ENCODE peak calls at places on chromosomes 16 and 17, in six cellular contexts. K is neuronal stem cell, Q is mesenchymal stem cell, F is IMR-90, L is H9, J is H1. H is an unnamed sample.

GRCh38 chr17:82775033-82775823 is 23.4 kb downstream of the TBCD start:
- DNase-seq in K (peak), Q (peak), F (no peak), L (peak), J (no peak), H (peak)

GRCh38 chr16:55899857-55900256 is 24.7 kb upstream of the CES5A start:
- DNase-seq in K (no peak), Q (no peak), F (no peak), L (peak), J (no peak), H (no peak)

GRCh38 chr17:29160253-29160652 is 19.9 kb downstream of the MYO18A start:
- DNase-seq in K (no peak), Q (no peak), F (no peak), L (no peak), J (no peak), H (no peak)

GRCh38 chr16:78134944-78135619 is 35.6 kb downstream of the WWOX start:
- DNase-seq in K (no peak), Q (no peak), F (no peak), L (no peak), J (no peak), H (no peak)

GRCh38 chr16:866252-866651 is 65.7 kb upstream of the GNG13 start:
- DNase-seq in K (no peak), Q (no peak), F (no peak), L (no peak), J (no peak), H (no peak)

GRCh38 chr17:81165246-81166032 is at the start of gene PVALEF:
- DNase-seq in K (peak), Q (peak), F (no peak), L (peak), J (peak), H (peak)

GRCh38 chr16:9957433-9957832 is 224.8 kb downstream of the GRIN2A start:
- DNase-seq in K (no peak), Q (no peak), F (no peak), L (no peak), J (no peak), H (no peak)

GRCh38 chr16:20612551-20613470 is 36.6 kb upstream of the ACSM2B start:
- DNase-seq in K (no peak), Q (no peak), F (no peak), L (no peak), J (no peak), H (no peak)

GRCh38 chr17:29954405-29954804 is 13.0 kb downstream of the EFCAB5 start:
- DNase-seq in K (no peak), Q (no peak), F (no peak), L (no peak), J (no peak), H (peak)

GRCh38 chr17:81553616-81554181 is 1.5 kb upstream of the FAAP100 start:
- DNase-seq in K (no peak), Q (peak), F (peak), L (no peak), J (no peak), H (no peak)

GRCh38 chr17:1645207-1646171 is at the start of gene SCARF1:
- DNase-seq in K (no peak), Q (peak), F (no peak), L (peak), J (no peak), H (peak)

GRCh38 chr16:71347146-71347545 is 11.4 kb upstream of the CALB2 start:
- DNase-seq in K (no peak), Q (no peak), F (no peak), L (no peak), J (no peak), H (no peak)

GRCh38 chr17:73397278-73397826 is 85.6 kb upstream of the CDC42EP4 start:
- DNase-seq in K (no peak), Q (no peak), F (no peak), L (peak), J (no peak), H (no peak)

GRCh38 chr16:53876811-53877210 is 172.9 kb downstream of the FTO start:
- DNase-seq in K (no peak), Q (no peak), F (no peak), L (no peak), J (no peak), H (no peak)

DNA sequence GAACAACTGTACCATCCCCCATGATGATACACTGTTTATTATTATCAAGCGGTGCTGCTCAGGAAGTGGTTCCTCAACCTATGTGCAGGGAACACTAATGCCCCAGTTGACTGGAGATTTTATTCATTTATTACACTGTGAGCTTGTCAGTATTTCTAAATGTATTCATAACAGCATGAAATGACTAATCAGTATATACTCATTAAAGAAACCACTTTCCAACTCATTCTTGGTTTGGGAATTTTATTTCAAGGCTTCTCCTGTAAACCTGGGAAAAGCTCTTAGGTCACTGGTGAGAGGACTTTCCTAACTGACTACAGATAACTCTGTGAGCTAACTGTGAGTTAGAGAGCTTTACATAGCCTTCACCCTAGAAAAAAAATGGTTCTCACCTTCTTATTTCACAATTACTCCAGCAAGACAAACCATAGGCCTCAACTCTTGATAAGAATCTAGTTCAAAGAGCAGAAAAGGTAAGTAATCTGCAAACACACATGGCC is 42.5 kb downstream of the NXPH3 start:
- DNase-seq in K (no peak), Q (no peak), F (peak), L (no peak), J (no peak), H (no peak)
- H3K4me2 ChIP-seq in K (no peak), Q (no peak), F (no peak), L (no peak), J (no peak), H (no peak)

DNA sequence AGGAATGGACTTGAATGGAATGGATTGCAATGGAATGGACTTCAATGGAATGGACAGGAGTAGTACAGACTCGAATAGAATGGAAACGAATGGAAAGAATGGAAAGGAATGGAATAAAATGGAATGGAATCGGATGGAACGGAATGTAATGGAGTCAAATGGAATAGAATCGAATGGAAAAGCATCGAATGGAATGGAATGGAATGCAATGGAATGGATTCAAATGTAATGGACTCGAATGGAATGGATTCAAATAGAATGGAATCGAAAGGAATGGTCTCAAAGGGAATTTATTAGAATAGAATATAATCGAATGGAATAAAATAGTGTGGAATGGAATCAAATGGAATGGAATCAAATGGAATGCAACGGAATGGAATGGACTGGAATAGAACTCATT is 484.9 kb upstream of the WSB1 start:
- DNase-seq in K (peak), Q (peak), F (peak), L (no peak), J (peak), H (peak)
- H2BK15ac ChIP-seq in K (no peak), Q (no peak), F (no peak), L (no peak), J (no peak), H (no peak)

DNA sequence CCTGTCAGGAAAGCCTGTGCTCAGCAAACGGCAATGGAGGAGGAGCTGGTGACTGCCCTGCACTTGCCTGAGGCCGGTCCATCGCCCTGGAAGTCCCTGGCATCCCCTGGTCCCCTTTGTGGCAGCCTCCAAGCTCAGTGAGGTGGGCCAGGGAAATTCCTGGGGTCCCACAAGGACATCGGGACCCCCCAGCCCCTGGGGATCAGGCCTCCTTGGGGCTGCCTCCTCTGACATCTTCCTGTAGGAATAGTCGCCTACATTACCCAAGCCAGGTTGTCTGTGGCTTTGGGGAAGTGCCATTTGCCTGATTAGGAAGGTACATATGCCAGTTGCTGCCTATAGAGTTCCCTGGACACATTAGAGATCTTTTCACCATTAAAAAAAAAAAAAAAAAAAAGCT is 7.1 kb upstream of the KRT9 start:
- DNase-seq in K (no peak), Q (no peak), F (no peak), L (no peak), J (no peak), H (no peak)
- H3K4me2 ChIP-seq in K (no peak), Q (no peak), F (no peak), L (no peak), J (no peak), H (no peak)

GRCh38 chr16:79982356-79982755 is 381.8 kb upstream of the MAF start:
- DNase-seq in K (no peak), Q (no peak), F (no peak), L (no peak), J (no peak), H (no peak)

GRCh38 chr16:79980650-79981521 is 380.3 kb upstream of the MAF start:
- DNase-seq in K (peak), Q (no peak), F (no peak), L (no peak), J (no peak), H (no peak)

GRCh38 chr16:79982862-79983261 is 382.3 kb upstream of the MAF start:
- DNase-seq in K (no peak), Q (no peak), F (no peak), L (no peak), J (no peak), H (no peak)

GRCh38 chr16:79977974-79978836 is 377.7 kb upstream of the MAF start:
- DNase-seq in K (no peak), Q (no peak), F (no peak), L (no peak), J (no peak), H (no peak)

DNA sequence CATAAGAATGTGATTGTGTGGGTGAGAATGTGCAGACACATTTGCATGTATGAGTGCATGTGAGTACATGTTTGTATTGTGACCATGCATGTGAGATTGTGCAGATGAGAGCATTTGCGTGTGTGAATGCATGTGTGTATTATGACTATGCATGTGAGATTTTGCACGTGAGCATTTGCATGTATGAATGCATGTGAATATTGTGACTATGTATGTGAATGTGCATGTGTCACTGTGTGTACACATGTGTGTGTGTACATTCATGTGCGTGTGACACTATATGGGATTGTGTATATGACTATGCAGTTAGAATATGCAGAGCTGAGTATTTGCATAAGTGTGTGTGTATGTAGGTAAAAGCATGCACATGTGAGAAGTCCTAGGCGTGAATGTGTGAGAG is 381.3 kb upstream of the MAF start:
- DNase-seq in K (no peak), Q (no peak), F (no peak), L (no peak), J (no peak), H (no peak)
- H2BK15ac ChIP-seq in K (no peak), Q (no peak), F (no peak), L (no peak), J (peak), H (no peak)

DNA sequence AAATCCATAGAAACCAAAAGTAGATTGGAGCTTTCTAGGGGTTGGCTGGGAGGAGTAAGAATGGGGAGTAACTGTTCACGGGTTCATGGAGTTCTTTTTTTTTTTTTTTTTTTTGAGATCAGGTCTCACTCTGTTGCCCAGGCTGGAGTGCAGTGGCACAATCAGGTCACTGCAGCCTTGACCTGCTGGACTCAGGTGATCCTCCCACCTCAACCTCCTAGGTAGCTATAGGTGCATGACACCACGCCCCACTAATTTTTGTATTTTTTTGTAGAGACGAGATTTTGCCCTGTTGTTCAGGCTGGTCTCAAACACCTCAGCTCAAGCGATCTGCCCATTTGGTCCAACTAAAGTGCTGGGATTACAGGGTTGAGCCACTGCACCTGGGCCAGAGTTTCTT is 1.5 kb downstream of the NMRAL1 start:
- DNase-seq in K (no peak), Q (no peak), F (no peak), L (no peak), J (no peak), H (no peak)
- H3K4me2 ChIP-seq in K (no peak), Q (no peak), F (no peak), L (no peak), J (no peak), H (no peak)

DNA sequence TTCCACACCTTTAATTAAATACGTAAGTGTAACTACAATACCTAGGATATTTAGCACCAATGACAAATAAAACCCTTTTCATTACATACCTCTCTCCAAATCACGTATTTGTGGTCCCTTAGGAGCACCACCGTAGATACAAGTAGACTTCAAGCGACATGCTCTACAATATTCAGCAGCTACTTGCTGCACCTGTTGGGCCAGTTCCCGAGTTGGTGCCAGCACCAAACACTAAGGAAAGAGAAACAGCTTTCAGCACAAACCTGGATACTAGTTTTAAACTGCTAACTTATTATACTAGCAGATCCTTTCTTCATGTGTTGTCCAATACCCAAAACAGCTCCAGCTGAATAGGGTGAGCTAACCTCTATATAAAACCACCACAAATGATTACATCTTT is 2.7 kb downstream of the DDX5 start:
- DNase-seq in K (no peak), Q (no peak), F (no peak), L (no peak), J (no peak), H (no peak)
- H2BK15ac ChIP-seq in K (no peak), Q (no peak), F (no peak), L (no peak), J (no peak), H (no peak)

GRCh38 chr17:45291170-45291805 is 25.5 kb downstream of the MAP3K14 start:
- DNase-seq in K (no peak), Q (no peak), F (no peak), L (no peak), J (no peak), H (no peak)

GRCh38 chr17:45293413-45294211 is 23.2 kb downstream of the MAP3K14 start:
- DNase-seq in K (no peak), Q (peak), F (peak), L (peak), J (no peak), H (peak)

GRCh38 chr17:45294506-45294905 is 22.3 kb downstream of the MAP3K14 start:
- DNase-seq in K (no peak), Q (peak), F (peak), L (no peak), J (no peak), H (no peak)

GRCh38 chr17:45290269-45290765 is 26.5 kb downstream of the MAP3K14 start:
- DNase-seq in K (no peak), Q (no peak), F (no peak), L (no peak), J (no peak), H (no peak)

DNA sequence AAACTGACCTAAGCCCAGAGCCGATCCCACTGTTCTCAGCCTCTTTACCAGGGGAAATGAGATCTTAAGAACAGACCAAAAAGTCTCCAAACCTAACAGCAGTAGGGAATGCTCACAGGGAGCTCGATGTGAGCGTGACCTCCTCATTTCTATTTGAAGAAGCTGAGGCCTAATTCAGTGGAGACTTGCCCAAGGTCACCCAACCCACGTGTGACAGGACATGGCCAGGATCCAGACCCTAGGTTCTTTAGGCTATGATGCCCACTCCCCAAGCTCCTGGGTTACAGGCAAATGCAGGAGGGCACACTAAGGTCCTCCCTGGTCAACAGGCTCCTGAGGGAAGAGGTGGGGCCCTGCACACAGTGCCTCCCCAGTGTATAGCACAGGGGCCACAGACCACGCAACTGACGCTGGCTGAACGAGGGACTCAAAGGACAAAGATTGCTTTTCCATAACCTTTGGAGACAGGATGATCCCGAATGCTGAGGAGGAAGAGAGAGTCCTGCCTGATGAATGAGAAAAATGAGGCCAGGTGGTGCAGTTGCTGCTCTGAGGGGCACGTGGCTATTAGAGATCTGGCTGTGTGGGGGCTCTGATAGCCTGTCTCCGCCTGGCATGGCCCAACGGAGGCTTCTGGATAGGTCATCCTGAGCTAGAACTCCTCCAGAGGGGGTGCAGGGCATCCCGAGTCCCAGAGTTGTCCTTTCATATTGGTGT is 24.0 kb downstream of the MAP3K14 start:
- DNase-seq in K (no peak), Q (no peak), F (no peak), L (no peak), J (no peak), H (no peak)
- H3K4me2 ChIP-seq in K (no peak), Q (peak), F (no peak), L (no peak), J (no peak), H (no peak)

GRCh38 chr17:77180503-77181330 is 39.9 kb downstream of the SEC14L1 start:
- DNase-seq in K (no peak), Q (no peak), F (no peak), L (no peak), J (no peak), H (no peak)

GRCh38 chr17:77178050-77178449 is 37.3 kb downstream of the SEC14L1 start:
- DNase-seq in K (no peak), Q (no peak), F (no peak), L (no peak), J (no peak), H (no peak)

GRCh38 chr17:77177002-77177401 is 36.2 kb downstream of the SEC14L1 start:
- DNase-seq in K (no peak), Q (no peak), F (no peak), L (no peak), J (no peak), H (no peak)

GRCh38 chr17:77174928-77175720 is 34.4 kb downstream of the SEC14L1 start:
- DNase-seq in K (no peak), Q (no peak), F (no peak), L (no peak), J (no peak), H (no peak)

GRCh38 chr17:77178586-77178985 is 37.8 kb downstream of the SEC14L1 start:
- DNase-seq in K (no peak), Q (no peak), F (no peak), L (no peak), J (no peak), H (no peak)
- H2BK15ac ChIP-seq in K (no peak), Q (no peak), F (no peak), L (no peak), J (no peak), H (no peak)

DNA sequence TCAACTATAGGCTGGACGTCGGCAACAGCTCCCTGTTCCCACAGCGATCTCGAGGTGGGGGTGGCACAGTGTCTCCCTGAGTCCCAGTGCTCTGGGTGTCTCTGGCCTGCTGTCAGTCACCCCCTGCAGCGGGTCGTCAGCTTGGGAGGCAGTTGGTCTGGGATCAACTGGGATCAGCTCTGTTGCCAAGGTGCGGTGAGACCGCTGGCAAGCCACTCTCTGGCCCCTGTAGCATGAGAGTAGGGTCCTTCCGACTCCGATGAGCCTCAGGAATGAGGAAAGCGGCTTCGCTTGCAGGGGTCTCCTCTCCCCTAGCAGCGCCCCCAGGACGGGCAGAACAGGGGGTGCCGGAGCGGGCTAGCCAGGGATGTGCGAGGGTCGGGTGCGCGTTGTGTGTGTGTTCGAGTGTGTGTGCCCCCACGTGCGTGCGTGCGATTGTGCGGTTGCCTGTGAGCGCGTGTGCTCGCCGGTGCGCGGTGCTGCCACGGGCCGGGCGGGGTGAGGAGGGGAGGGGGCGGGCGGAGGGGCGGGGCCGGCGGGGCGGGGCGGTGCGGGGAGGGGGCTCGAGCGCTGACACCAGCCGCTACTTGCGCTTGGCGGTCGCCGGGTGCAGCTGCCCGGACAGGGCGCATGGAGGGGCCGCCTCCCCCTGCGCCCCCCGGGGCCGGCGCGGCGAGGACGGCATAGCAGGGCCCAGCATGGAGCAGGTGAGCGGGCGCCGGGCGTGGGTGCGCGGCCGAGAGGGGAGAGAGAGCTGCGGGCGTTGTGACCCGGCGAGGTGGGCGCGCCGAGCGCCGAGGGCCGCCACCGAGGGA is 9.4 kb upstream of the ARHGAP23 start:
- DNase-seq in K (no peak), Q (peak), F (no peak), L (peak), J (no peak), H (no peak)
- H3K4me2 ChIP-seq in K (peak), Q (peak), F (peak), L (peak), J (peak), H (peak)

H was measured in mesendoderm.